ENCODE peak calls at places on chromosomes 1 and 21, in nine cellular contexts. One of them, this sample, is unnamed.

GRCh38 chr1:15075812-15076211 is 77.7 kb upstream of the TMEM51 start:
- DNase-seq in ovary: no peak
- DNase-seq in body of pancreas: no peak
- DNase-seq in CD4-positive, alpha-beta T cell: no peak
- DNase-seq in heart right ventricle: no peak
- DNase-seq in psoas muscle: no peak
- DNase-seq in PC-9: no peak
- DNase-seq in fibroblast of lung: no peak
- DNase-seq in keratinocyte: no peak
- DNase-seq in this sample: no peak

GRCh38 chr1:30745156-30745833 is 12.3 kb downstream of the LAPTM5 start:
- DNase-seq in ovary: no peak
- DNase-seq in body of pancreas: no peak
- DNase-seq in CD4-positive, alpha-beta T cell: no peak
- DNase-seq in heart right ventricle: no peak
- DNase-seq in psoas muscle: no peak
- DNase-seq in PC-9: no peak
- DNase-seq in fibroblast of lung: no peak
- DNase-seq in keratinocyte: no peak
- DNase-seq in this sample: no peak

GRCh38 chr1:228315945-228316588 is 90.6 kb downstream of the TRIM11 start:
- DNase-seq in ovary: peak; percentile 7
- DNase-seq in body of pancreas: peak; percentile 24
- DNase-seq in CD4-positive, alpha-beta T cell: no peak
- DNase-seq in heart right ventricle: no peak
- DNase-seq in psoas muscle: peak; percentile 67
- DNase-seq in PC-9: no peak
- DNase-seq in fibroblast of lung: no peak
- DNase-seq in keratinocyte: no peak
- DNase-seq in this sample: no peak

GRCh38 chr1:147494998-147495580 is 46.2 kb upstream of the BCL9 start:
- DNase-seq in ovary: peak; percentile 78
- DNase-seq in body of pancreas: peak; percentile 71
- DNase-seq in CD4-positive, alpha-beta T cell: peak; percentile 69
- DNase-seq in heart right ventricle: peak; percentile 79
- DNase-seq in psoas muscle: peak; percentile 78
- DNase-seq in PC-9: peak; percentile 61
- DNase-seq in fibroblast of lung: peak; percentile 85
- DNase-seq in keratinocyte: no peak
- DNase-seq in this sample: no peak

GRCh38 chr1:100834779-100835645 is 59.6 kb downstream of the EXTL2 start:
- DNase-seq in ovary: no peak
- DNase-seq in body of pancreas: no peak
- DNase-seq in CD4-positive, alpha-beta T cell: no peak
- DNase-seq in heart right ventricle: no peak
- DNase-seq in psoas muscle: no peak
- DNase-seq in PC-9: no peak
- DNase-seq in fibroblast of lung: peak; percentile 17
- DNase-seq in keratinocyte: no peak
- DNase-seq in this sample: no peak

GRCh38 chr1:14440731-14441130 is 157.8 kb upstream of the KAZN start:
- DNase-seq in ovary: no peak
- DNase-seq in body of pancreas: no peak
- DNase-seq in CD4-positive, alpha-beta T cell: no peak
- DNase-seq in heart right ventricle: no peak
- DNase-seq in psoas muscle: no peak
- DNase-seq in PC-9: no peak
- DNase-seq in fibroblast of lung: no peak
- DNase-seq in keratinocyte: no peak
- DNase-seq in this sample: no peak

GRCh38 chr1:54475357-54476230 is 69.4 kb upstream of the SSBP3 start:
- DNase-seq in ovary: peak; percentile 54
- DNase-seq in body of pancreas: no peak
- DNase-seq in CD4-positive, alpha-beta T cell: peak; percentile 53
- DNase-seq in heart right ventricle: no peak
- DNase-seq in psoas muscle: peak; percentile 47
- DNase-seq in PC-9: no peak
- DNase-seq in fibroblast of lung: no peak
- DNase-seq in keratinocyte: no peak
- DNase-seq in this sample: no peak

GRCh38 chr1:88730995-88731394 is 46.9 kb downstream of the PKN2 start:
- DNase-seq in ovary: no peak
- DNase-seq in body of pancreas: no peak
- DNase-seq in CD4-positive, alpha-beta T cell: no peak
- DNase-seq in heart right ventricle: no peak
- DNase-seq in psoas muscle: no peak
- DNase-seq in PC-9: no peak
- DNase-seq in fibroblast of lung: no peak
- DNase-seq in keratinocyte: no peak
- DNase-seq in this sample: no peak

GRCh38 chr1:41493117-41493536 is 8.6 kb upstream of the EDN2 start:
- DNase-seq in ovary: no peak
- DNase-seq in body of pancreas: no peak
- DNase-seq in CD4-positive, alpha-beta T cell: no peak
- DNase-seq in heart right ventricle: no peak
- DNase-seq in psoas muscle: peak; percentile 62
- DNase-seq in PC-9: peak; percentile 80
- DNase-seq in fibroblast of lung: peak; percentile 95
- DNase-seq in keratinocyte: peak; percentile 94
- DNase-seq in this sample: no peak

GRCh38 chr1:11426617-11427016 is 52.3 kb upstream of the DISP3 start:
- DNase-seq in ovary: no peak
- DNase-seq in body of pancreas: no peak
- DNase-seq in CD4-positive, alpha-beta T cell: no peak
- DNase-seq in heart right ventricle: no peak
- DNase-seq in psoas muscle: no peak
- DNase-seq in PC-9: no peak
- DNase-seq in fibroblast of lung: no peak
- DNase-seq in keratinocyte: no peak
- DNase-seq in this sample: no peak

GRCh38 chr21:26851109-26851944 is 6.1 kb upstream of the ADAMTS1 start:
- DNase-seq in ovary: no peak
- DNase-seq in body of pancreas: no peak
- DNase-seq in CD4-positive, alpha-beta T cell: no peak
- DNase-seq in heart right ventricle: no peak
- DNase-seq in psoas muscle: no peak
- DNase-seq in PC-9: no peak
- DNase-seq in fibroblast of lung: peak; percentile 6
- DNase-seq in keratinocyte: no peak
- DNase-seq in this sample: no peak

GRCh38 chr21:26849428-26850115 is 4.4 kb upstream of the ADAMTS1 start:
- DNase-seq in ovary: no peak
- DNase-seq in body of pancreas: no peak
- DNase-seq in CD4-positive, alpha-beta T cell: no peak
- DNase-seq in heart right ventricle: peak; percentile 53
- DNase-seq in psoas muscle: no peak
- DNase-seq in PC-9: no peak
- DNase-seq in fibroblast of lung: peak; percentile 85
- DNase-seq in keratinocyte: no peak
- DNase-seq in this sample: no peak

GRCh38 chr21:26852422-26852821 is 7.2 kb upstream of the ADAMTS1 start:
- DNase-seq in ovary: no peak
- DNase-seq in body of pancreas: no peak
- DNase-seq in CD4-positive, alpha-beta T cell: no peak
- DNase-seq in heart right ventricle: no peak
- DNase-seq in psoas muscle: no peak
- DNase-seq in PC-9: no peak
- DNase-seq in fibroblast of lung: no peak
- DNase-seq in keratinocyte: no peak
- DNase-seq in this sample: no peak

GRCh38 chr21:26847951-26848350 is 2.7 kb upstream of the ADAMTS1 start:
- DNase-seq in ovary: no peak
- DNase-seq in body of pancreas: no peak
- DNase-seq in CD4-positive, alpha-beta T cell: no peak
- DNase-seq in heart right ventricle: no peak
- DNase-seq in psoas muscle: no peak
- DNase-seq in PC-9: no peak
- DNase-seq in fibroblast of lung: no peak
- DNase-seq in keratinocyte: no peak
- DNase-seq in this sample: no peak

DNA sequence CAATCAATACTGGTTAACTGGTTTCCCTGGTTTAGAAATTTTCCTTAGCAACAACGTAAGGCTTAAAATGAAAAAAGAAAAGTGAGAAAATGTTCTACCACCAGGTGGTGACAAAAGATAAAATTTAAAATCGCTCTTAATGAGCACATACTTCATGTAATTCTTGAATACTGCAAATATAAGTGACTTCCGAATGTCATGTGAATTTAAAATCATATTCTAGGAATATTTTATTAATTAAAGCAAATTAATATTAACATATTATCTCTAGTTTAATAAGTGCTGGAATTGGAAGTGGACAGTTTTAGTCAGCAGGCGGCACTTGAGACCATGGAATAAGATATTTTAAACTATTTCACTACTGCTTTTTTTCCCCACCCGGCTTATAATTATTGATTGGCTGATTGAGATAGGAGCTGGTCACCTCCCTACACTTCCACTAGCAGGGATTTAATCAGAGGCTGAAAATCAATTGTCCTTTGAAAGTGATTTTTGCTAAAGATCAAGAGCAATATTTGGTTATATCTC is 5.0 kb upstream of the ADAMTS1 start:
- DNase-seq in ovary: no peak
- DNase-seq in body of pancreas: no peak
- DNase-seq in CD4-positive, alpha-beta T cell: no peak
- DNase-seq in heart right ventricle: no peak
- DNase-seq in psoas muscle: no peak
- DNase-seq in PC-9: no peak
- DNase-seq in fibroblast of lung: peak; percentile 75
- DNase-seq in keratinocyte: no peak
- DNase-seq in this sample: no peak
- TF ChIP-seq CTCF in ovary: peak; percentile 97
- TF ChIP-seq CTCF in body of pancreas: peak; percentile 55
- TF ChIP-seq CTCF in CD4-positive, alpha-beta T cell: no peak
- TF ChIP-seq CTCF in heart right ventricle: peak; percentile 71
- TF ChIP-seq CTCF in psoas muscle: peak; percentile 64
- TF ChIP-seq CTCF in PC-9: peak; percentile 45
- TF ChIP-seq CTCF in fibroblast of lung: peak; percentile 61
- TF ChIP-seq CTCF in keratinocyte: no peak
- TF ChIP-seq CTCF in this sample: peak; percentile 56

DNA sequence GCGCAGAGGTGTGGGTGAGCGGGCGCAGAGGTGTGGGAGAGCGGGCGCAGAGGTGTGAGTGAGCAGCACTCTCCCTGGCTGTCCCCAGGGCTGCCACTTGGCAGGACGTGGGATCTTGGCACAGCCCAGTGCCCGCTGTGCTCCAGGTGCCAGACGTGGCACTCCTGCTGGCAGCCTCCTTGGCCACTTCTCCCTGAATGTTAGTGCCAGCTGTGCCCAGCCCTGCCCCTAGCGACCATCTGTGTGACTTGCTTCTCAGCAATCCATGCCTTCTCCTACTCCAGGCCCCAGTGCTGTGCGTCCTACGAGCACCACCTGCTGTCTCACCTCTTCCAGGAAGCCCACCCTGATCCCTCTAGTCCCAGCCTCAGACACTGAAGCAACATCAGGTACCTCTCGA is 30.5 kb downstream of the KRTAP10-1 start:
- DNase-seq in ovary: no peak
- DNase-seq in body of pancreas: peak; percentile 96
- DNase-seq in CD4-positive, alpha-beta T cell: no peak
- DNase-seq in heart right ventricle: peak; percentile 74
- DNase-seq in psoas muscle: no peak
- DNase-seq in PC-9: peak; percentile 17
- DNase-seq in fibroblast of lung: no peak
- DNase-seq in keratinocyte: no peak
- DNase-seq in this sample: no peak
- TF ChIP-seq CTCF in ovary: no peak
- TF ChIP-seq CTCF in body of pancreas: peak; percentile 52
- TF ChIP-seq CTCF in CD4-positive, alpha-beta T cell: no peak
- TF ChIP-seq CTCF in heart right ventricle: peak; percentile 32
- TF ChIP-seq CTCF in psoas muscle: peak; percentile 30
- TF ChIP-seq CTCF in PC-9: peak; percentile 31
- TF ChIP-seq CTCF in fibroblast of lung: no peak
- TF ChIP-seq CTCF in keratinocyte: peak; percentile 82
- TF ChIP-seq CTCF in this sample: peak; percentile 22

DNA sequence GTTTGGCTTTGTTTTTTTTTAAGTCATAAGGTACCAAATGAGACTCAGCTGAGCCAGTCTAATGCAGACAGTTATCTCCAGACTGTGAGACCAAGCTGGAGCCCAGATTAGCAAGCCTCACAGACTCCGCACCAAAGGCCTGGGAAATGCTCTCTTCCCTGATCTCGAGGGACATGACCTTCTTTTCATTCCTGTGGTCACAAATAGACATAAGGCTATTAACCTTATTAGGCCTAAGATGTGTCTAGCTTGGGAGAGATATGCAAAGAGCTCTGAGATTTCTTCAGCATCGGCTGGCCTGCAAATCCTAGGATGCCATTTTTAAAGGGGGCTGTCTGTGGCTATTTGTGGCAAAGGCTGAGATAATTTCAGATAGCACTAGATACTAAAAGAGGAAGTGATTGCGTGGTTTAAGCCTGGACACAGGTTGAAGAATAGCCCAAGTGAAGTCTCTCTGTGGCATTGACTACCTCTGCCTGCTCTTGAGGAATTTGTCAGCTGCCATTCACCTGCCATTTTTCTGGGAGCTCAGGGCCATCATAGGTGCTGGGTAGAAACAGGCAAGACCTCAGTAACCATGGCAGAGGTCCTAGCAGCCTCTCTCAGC is 301.3 kb downstream of the SIPA1L2 start:
- DNase-seq in ovary: no peak
- DNase-seq in body of pancreas: no peak
- DNase-seq in CD4-positive, alpha-beta T cell: no peak
- DNase-seq in heart right ventricle: peak; percentile 38
- DNase-seq in psoas muscle: no peak
- DNase-seq in PC-9: no peak
- DNase-seq in fibroblast of lung: no peak
- DNase-seq in keratinocyte: no peak
- DNase-seq in this sample: no peak
- TF ChIP-seq CTCF in ovary: no peak
- TF ChIP-seq CTCF in body of pancreas: no peak
- TF ChIP-seq CTCF in CD4-positive, alpha-beta T cell: no peak
- TF ChIP-seq CTCF in heart right ventricle: no peak
- TF ChIP-seq CTCF in psoas muscle: no peak
- TF ChIP-seq CTCF in PC-9: no peak
- TF ChIP-seq CTCF in fibroblast of lung: no peak
- TF ChIP-seq CTCF in keratinocyte: no peak
- TF ChIP-seq CTCF in this sample: no peak

DNA sequence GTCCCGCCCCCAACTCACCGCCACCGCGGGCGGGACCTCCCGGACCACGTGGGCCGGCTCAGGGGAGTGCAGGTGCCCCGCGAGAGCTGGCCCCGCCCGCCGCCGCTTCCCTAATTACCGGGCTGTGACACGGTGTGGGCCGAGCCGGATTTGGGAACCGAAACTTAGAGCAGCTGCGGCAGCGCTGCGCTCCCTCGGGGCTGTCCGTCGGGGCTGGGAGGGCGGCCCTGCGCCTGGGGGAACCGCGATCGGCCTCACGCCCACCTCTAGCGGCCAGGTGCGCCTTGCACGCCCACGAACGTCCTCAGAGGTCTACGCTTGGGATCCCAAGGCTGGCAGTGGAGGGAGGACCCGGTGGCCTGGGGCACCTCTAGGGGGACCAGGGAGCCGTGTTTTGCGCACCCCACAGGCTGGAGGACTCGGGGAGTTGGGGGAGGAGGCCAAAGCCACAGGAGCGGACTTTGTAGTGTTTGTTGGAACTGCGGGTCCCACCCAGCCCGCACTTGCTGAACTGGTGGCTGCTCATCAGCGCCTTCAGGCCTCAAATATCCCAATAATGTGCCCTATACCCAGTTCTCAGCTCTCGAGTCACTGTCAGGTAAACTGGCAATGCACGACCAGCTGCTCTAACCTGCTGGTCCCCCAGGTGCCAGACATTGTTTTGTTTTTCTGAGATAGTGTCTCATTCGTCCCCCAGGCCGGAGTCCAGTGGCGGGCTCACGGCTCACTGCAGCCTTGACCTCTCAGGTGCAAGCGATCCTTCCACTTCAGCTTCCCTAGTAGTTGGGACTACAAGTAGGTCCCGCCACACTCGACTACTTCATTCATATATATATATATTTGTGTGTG is 781 bp upstream of the NADK start:
- DNase-seq in ovary: peak; percentile 37
- DNase-seq in body of pancreas: peak; percentile 82
- DNase-seq in CD4-positive, alpha-beta T cell: peak; percentile 77
- DNase-seq in heart right ventricle: peak; percentile 64
- DNase-seq in psoas muscle: peak; percentile 85
- DNase-seq in PC-9: peak; percentile 87
- DNase-seq in fibroblast of lung: no peak
- DNase-seq in keratinocyte: no peak
- DNase-seq in this sample: peak; percentile 80
- TF ChIP-seq CTCF in ovary: no peak
- TF ChIP-seq CTCF in body of pancreas: peak; percentile 22
- TF ChIP-seq CTCF in CD4-positive, alpha-beta T cell: peak; percentile 30
- TF ChIP-seq CTCF in heart right ventricle: peak; percentile 16
- TF ChIP-seq CTCF in psoas muscle: no peak
- TF ChIP-seq CTCF in PC-9: peak; percentile 43
- TF ChIP-seq CTCF in fibroblast of lung: no peak
- TF ChIP-seq CTCF in keratinocyte: peak; percentile 19
- TF ChIP-seq CTCF in this sample: peak; percentile 11